ENCODE peak calls at places on chromosomes 1 and 21, in four cellular contexts. W, U, I and M are unnamed samples.

GRCh38 chr1:24069817-24070216 is 42.1 kb downstream of the MYOM3 start:
- DNase-seq in W (no peak), U (no peak), I (no peak), M (no peak)

GRCh38 chr1:208207388-208208131 is 36.6 kb downstream of the PLXNA2 start:
- DNase-seq in I (peak; percentile 84), W (no peak), U (no peak), M (no peak)

GRCh38 chr1:204574016-204574855 is 58.0 kb downstream of the MDM4 start:
- DNase-seq in U (no peak), I (no peak), W (no peak), M (no peak)

GRCh38 chr1:218341325-218341724 is 3.8 kb upstream of the TGFB2 start:
- DNase-seq in W (no peak), I (no peak), U (no peak), M (no peak)

GRCh38 chr1:62891961-62892562 is 108.1 kb downstream of the ATG4C start:
- DNase-seq in U (no peak), I (peak; percentile 86), W (no peak), M (no peak)

GRCh38 chr1:55064861-55065263 is 25.5 kb downstream of the PCSK9 start:
- DNase-seq in I (no peak), U (no peak), W (no peak), M (no peak)

GRCh38 chr1:9435101-9435636 is 104.1 kb upstream of the SLC25A33 start:
- DNase-seq in I (peak; percentile 94), W (no peak), U (no peak), M (no peak)

GRCh38 chr1:10733967-10734366 is 62.5 kb downstream of the CASZ1 start:
- DNase-seq in I (no peak), U (no peak), W (no peak), M (no peak)

GRCh38 chr1:42456754-42457089 is 379 bp downstream of the PPCS start:
- DNase-seq in I (peak; percentile 56), U (no peak), W (peak; percentile 26), M (no peak)

GRCh38 chr1:168477792-168478191 is 66.0 kb downstream of the XCL2 start:
- DNase-seq in I (no peak), W (no peak), U (no peak), M (no peak)

GRCh38 chr1:24536391-24536840 is 19.5 kb upstream of the NCMAP start:
- DNase-seq in I (peak; percentile 35), W (peak; percentile 82), U (no peak), M (no peak)

GRCh38 chr21:15066231-15066577 is 1.4 kb upstream of the NRIP1 start:
- DNase-seq in U (no peak), I (no peak), W (no peak), M (no peak)

GRCh38 chr1:28877132-28877781 is 37.1 kb upstream of the EPB41 start:
- DNase-seq in U (peak; percentile 81), I (peak; percentile 62), W (peak; percentile 28), M (peak; percentile 92)

GRCh38 chr1:93692983-93693591 is 11.4 kb upstream of the BCAR3 start:
- DNase-seq in W (peak; percentile 63), U (no peak), I (peak; percentile 27), M (no peak)

GRCh38 chr21:45386728-45387371 is 18.1 kb upstream of the COL18A1 start:
- DNase-seq in W (no peak), I (no peak), U (no peak), M (no peak)

GRCh38 chr1:219092206-219092605 is 81.5 kb upstream of the LYPLAL1 start:
- DNase-seq in U (no peak), W (no peak), I (no peak), M (no peak)

GRCh38 chr1:152745289-152745704 is 12.5 kb upstream of the KPRP start:
- DNase-seq in W (no peak), U (no peak), I (peak; percentile 31), M (no peak)

GRCh38 chr1:181021811-181022434 is 747 bp downstream of the STX6 start:
- DNase-seq in I (peak; percentile 47), W (no peak), U (peak; percentile 71), M (peak; percentile 63)

GRCh38 chr1:209102120-209102519 is 481.4 kb upstream of the CAMK1G start:
- DNase-seq in I (no peak), W (no peak), U (no peak), M (no peak)

GRCh38 chr21:38766987-38767722 is 38.6 kb upstream of the ETS2 start:
- DNase-seq in U (no peak), I (peak; percentile 20), W (peak; percentile 96), M (no peak)

GRCh38 chr1:2050482-2050792 is 226 bp downstream of the PRKCZ start:
- DNase-seq in I (no peak), W (no peak), U (no peak), M (no peak)

GRCh38 chr1:61221642-61222041 is 139.3 kb downstream of the NFIA start:
- DNase-seq in I (peak; percentile 78), W (no peak), U (no peak), M (no peak)

GRCh38 chr1:164767257-164768044 is 208.5 kb downstream of the PBX1 start:
- DNase-seq in I (no peak), U (no peak), W (no peak), M (no peak)

GRCh38 chr1:38328278-38329035 is 281.9 kb upstream of the POU3F1 start:
- DNase-seq in W (no peak), U (no peak), I (no peak), M (no peak)
- TF ChIP-seq BRCA1 in W (no peak), U (no peak), I (no peak), M (no peak)

DNA sequence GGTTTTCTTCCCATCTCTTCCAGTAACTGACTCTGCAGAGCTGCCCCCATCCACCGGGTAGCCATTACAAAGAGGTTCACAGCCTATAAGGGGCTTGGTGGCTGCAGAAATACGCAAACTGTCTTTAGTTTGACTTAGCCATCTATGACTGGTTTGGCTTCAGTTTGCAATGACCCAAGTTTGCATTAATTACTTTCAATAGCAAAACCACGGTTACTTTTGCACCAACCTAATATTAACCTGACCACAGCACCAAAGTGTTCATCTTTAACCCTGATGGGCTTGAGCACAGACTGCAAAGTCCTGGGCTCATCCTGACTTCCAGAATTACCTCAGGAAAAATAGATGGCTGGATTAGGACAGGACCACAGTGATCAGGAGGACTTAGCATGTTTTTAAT is 2.2 kb upstream of the HAO2 start:
- DNase-seq in W (no peak), U (no peak), I (no peak), M (no peak)
- TF ChIP-seq BRCA1 in W (no peak), U (no peak), I (no peak), M (no peak)

DNA sequence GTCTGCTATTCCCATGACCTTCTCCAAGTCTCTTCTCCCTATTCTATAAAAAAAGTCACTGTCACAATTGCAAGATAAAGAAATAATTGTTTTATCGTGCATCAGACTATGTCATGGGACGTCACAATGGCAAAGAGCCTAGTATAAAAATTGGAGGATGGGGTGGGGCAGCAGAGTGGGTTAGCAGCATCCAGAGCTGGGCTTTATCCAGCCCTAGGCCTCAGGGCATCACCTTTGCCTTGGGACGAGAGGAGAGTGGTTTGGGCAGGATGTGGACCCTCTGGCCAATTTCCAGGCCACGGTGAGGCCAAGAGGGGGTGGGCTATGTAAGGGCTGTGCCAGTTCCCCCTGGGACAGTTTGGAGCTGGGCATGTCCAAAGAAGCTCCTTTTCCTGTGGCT is 25.7 kb downstream of the WNT4 start:
- DNase-seq in U (no peak), I (no peak), W (no peak), M (no peak)
- TF ChIP-seq BRCA1 in U (no peak), I (no peak), W (no peak), M (no peak)

GRCh38 chr1:59997479-59997878 is 70.9 kb upstream of the CYP2J2 start:
- DNase-seq in W (no peak), I (no peak), U (no peak), M (peak; percentile 49)

GRCh38 chr1:59990470-59990869 is 63.9 kb upstream of the CYP2J2 start:
- DNase-seq in U (peak; percentile 31), W (no peak), I (no peak), M (no peak)

GRCh38 chr1:59999006-59999405 is 72.4 kb upstream of the CYP2J2 start:
- DNase-seq in W (no peak), U (no peak), I (no peak), M (no peak)

GRCh38 chr1:59992040-59992820 is 65.7 kb upstream of the CYP2J2 start:
- DNase-seq in W (no peak), I (no peak), U (no peak), M (no peak)

DNA sequence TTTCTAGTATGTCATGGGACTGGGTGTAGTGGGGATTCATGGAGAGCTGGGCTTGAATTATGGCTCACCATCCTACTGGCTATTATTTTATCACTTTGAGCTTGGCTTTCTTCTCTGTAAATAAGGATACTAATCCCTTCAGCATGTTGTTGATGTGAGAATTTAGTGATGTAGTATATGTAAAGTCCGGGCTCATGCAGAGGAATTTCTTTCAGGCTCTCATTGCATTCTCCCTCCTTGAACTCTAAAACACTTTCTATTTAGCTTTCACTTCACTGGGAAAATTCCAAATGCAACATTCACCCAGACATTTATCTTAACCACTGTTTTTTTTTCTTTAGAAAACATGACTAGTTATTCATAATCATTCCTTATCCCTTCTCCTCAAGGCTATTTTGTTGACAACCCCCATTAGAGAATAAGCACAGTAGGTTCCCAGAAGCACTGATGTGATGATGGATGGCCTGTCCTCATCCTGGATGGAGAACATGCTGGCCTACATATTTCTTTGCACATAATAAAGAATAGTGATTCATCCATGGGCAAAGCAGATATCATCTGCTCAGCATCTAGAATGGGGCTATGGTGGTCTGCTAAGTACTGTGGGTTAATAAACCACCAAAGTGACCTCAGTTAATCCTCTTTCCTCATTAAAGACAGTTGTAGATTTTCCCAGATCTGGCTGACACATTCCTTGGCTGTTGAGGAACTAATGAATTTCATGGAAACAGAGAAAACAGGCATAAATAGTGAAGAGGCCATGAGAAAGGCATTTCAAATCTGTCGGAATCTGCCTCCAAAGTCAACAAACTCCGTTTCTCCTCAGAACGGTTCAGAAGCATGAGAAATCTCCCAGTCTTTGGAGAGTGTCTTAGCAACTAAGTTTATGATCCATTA is 68.0 kb upstream of the CYP2J2 start:
- DNase-seq in U (no peak), I (no peak), W (no peak), M (no peak)
- TF ChIP-seq BRCA1 in U (no peak), I (no peak), W (no peak), M (no peak)

GRCh38 chr21:26445440-26445839 is 127.6 kb downstream of the CYYR1 start:
- DNase-seq in U (no peak), I (no peak), W (no peak), M (no peak)
- TF ChIP-seq BRCA1 in U (no peak), I (no peak), W (no peak), M (no peak)